ENCODE peak calls at places on chromosomes 2 and 18, in seven cellular contexts. P, H, G, Q, U, E and Y are unnamed samples.

GRCh38 chr2:77999376-77999775 is 477.2 kb upstream of the LRRTM4 start:
- DNase-seq in P (no peak), H (no peak), G (no peak), Q (no peak), U (no peak), E (no peak), Y (no peak)

GRCh38 chr2:131035826-131036231 is 57.4 kb downstream of the FAM168B start:
- DNase-seq in P (no peak), H (no peak), G (no peak), Q (no peak), U (no peak), E (peak), Y (no peak)

GRCh38 chr2:45746888-45747287 is 95.4 kb downstream of the PRKCE start:
- DNase-seq in P (no peak), H (peak), G (no peak), Q (peak), U (no peak), E (no peak), Y (no peak)

GRCh38 chr2:164840930-164841718 is 499 bp downstream of the COBLL1 start:
- DNase-seq in P (peak), H (no peak), G (peak), Q (no peak), U (peak), E (peak), Y (peak)

GRCh38 chr2:46281939-46282338 is 15.3 kb upstream of the EPAS1 start:
- DNase-seq in P (no peak), H (no peak), G (no peak), Q (no peak), U (no peak), E (no peak), Y (no peak)

GRCh38 chr2:238908960-238909951 is 61.4 kb downstream of the TWIST2 start:
- DNase-seq in P (peak), H (no peak), G (peak), Q (no peak), U (no peak), E (no peak), Y (no peak)

GRCh38 chr2:40033781-40034180 is 254.7 kb upstream of the THUMPD2 start:
- DNase-seq in P (peak), H (no peak), G (no peak), Q (no peak), U (no peak), E (no peak), Y (no peak)

GRCh38 chr2:2187196-2187595 is 143.9 kb downstream of the MYT1L start:
- DNase-seq in P (no peak), H (no peak), G (no peak), Q (no peak), U (no peak), E (no peak), Y (peak)

GRCh38 chr2:147382322-147382948 is 462.4 kb upstream of the ACVR2A start:
- DNase-seq in P (no peak), H (no peak), G (no peak), Q (no peak), U (no peak), E (no peak), Y (no peak)

GRCh38 chr2:39780825-39781600 is 2.0 kb upstream of the THUMPD2 start:
- DNase-seq in P (peak), H (no peak), G (no peak), Q (no peak), U (no peak), E (no peak), Y (no peak)

GRCh38 chr2:110655701-110656100 is 22.2 kb downstream of the BUB1 start:
- DNase-seq in P (peak), H (no peak), G (no peak), Q (peak), U (no peak), E (no peak), Y (no peak)

GRCh38 chr2:43038034-43038719 is 188.2 kb downstream of the ZFP36L2 start:
- DNase-seq in P (peak), H (no peak), G (no peak), Q (no peak), U (no peak), E (peak), Y (no peak)

GRCh38 chr18:31490387-31490786 is 7.6 kb upstream of the DSG2 start:
- DNase-seq in P (no peak), H (no peak), G (no peak), Q (no peak), U (no peak), E (no peak), Y (no peak)

GRCh38 chr2:20599001-20599600 is 51.8 kb downstream of the HS1BP3 start:
- DNase-seq in P (no peak), H (no peak), G (peak), Q (no peak), U (no peak), E (no peak), Y (peak)

GRCh38 chr18:50398947-50399346 is 24.1 kb downstream of the SKA1 start:
- DNase-seq in P (no peak), H (no peak), G (no peak), Q (no peak), U (no peak), E (no peak), Y (no peak)

GRCh38 chr2:98664323-98664722 is 55.9 kb downstream of the UNC50 start:
- DNase-seq in P (no peak), H (peak), G (no peak), Q (no peak), U (no peak), E (no peak), Y (no peak)

GRCh38 chr2:183579686-183580085 is 455.4 kb downstream of the NUP35 start:
- DNase-seq in P (peak), H (no peak), G (no peak), Q (no peak), U (no peak), E (no peak), Y (no peak)

GRCh38 chr2:127324635-127325034 is 30.7 kb upstream of the ERCC3 start:
- DNase-seq in P (peak), H (peak), G (no peak), Q (peak), U (no peak), E (no peak), Y (no peak)

GRCh38 chr18:23933407-23933806 is 81.1 kb upstream of the TTC39C start:
- DNase-seq in P (no peak), H (no peak), G (no peak), Q (no peak), U (no peak), E (no peak), Y (no peak)

GRCh38 chr2:31398881-31399280 is 15.7 kb downstream of the XDH start:
- DNase-seq in P (no peak), H (no peak), G (no peak), Q (no peak), U (no peak), E (no peak), Y (no peak)

GRCh38 chr18:45793295-45793965 is 32.0 kb upstream of the SIGLEC15 start:
- DNase-seq in P (peak), H (peak), G (no peak), Q (peak), U (no peak), E (no peak), Y (no peak)

GRCh38 chr2:63590621-63591408 is 2.1 kb downstream of the MDH1 start:
- DNase-seq in P (peak), H (no peak), G (no peak), Q (no peak), U (no peak), E (no peak), Y (no peak)

GRCh38 chr18:45836242-45837215 is 11.1 kb downstream of the SIGLEC15 start:
- DNase-seq in P (no peak), H (no peak), G (no peak), Q (no peak), U (no peak), E (no peak), Y (no peak)

GRCh38 chr2:142112648-142113278 is 18.1 kb downstream of the LRP1B start:
- DNase-seq in P (peak), H (peak), G (no peak), Q (no peak), U (no peak), E (no peak), Y (no peak)

GRCh38 chr2:133993160-133993559 is 260.7 kb upstream of the MGAT5 start:
- DNase-seq in P (no peak), H (no peak), G (peak), Q (no peak), U (no peak), E (no peak), Y (peak)

GRCh38 chr2:218658671-218659257 is 659 bp downstream of the ZNF142 start:
- DNase-seq in P (peak), H (no peak), G (no peak), Q (no peak), U (no peak), E (no peak), Y (peak)

GRCh38 chr18:24764766-24765165 is 304.3 kb downstream of the HRH4 start:
- DNase-seq in P (no peak), H (no peak), G (no peak), Q (no peak), U (no peak), E (no peak), Y (no peak)

GRCh38 chr2:233301811-233302210 is 5.8 kb upstream of the SAG start:
- DNase-seq in P (no peak), H (no peak), G (no peak), Q (no peak), U (no peak), E (no peak), Y (no peak)

GRCh38 chr18:32553174-32553573 is 82.5 kb upstream of the GAREM1 start:
- DNase-seq in P (peak), H (no peak), G (no peak), Q (no peak), U (no peak), E (no peak), Y (no peak)

GRCh38 chr18:8493141-8493540 is 116.1 kb upstream of the RAB12 start:
- DNase-seq in P (no peak), H (no peak), G (no peak), Q (no peak), U (no peak), E (peak), Y (no peak)

GRCh38 chr18:59328683-59329082 is 10.2 kb upstream of the CPLX4 start:
- DNase-seq in P (no peak), H (no peak), G (no peak), Q (no peak), U (no peak), E (no peak), Y (no peak)
- TF ChIP-seq CTCF in P (no peak), H (no peak), G (no peak), Q (no peak), U (no peak), E (no peak), Y (no peak)

DNA sequence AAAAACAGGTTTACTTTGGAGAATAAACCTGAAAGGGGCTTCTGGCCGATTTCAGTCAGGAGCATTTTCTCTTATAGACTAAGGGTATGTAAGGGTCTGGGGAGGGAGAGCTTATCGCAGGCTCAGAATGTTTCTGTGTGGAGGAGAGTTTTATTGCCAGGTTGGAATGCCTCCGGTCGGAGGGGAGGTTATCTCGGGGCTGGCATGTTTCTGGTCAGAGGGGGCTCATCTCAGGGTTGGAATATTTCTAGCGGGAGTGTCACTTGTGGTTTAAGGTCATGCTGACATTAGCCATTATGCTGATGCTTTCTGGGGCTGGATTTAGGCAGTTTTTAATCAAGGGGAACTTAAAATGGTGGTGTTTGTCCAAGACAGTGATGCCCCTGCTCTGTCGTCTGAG is 333.6 kb downstream of the METTL4 start:
- DNase-seq in P (peak), H (no peak), G (no peak), Q (no peak), U (no peak), E (no peak), Y (no peak)
- TF ChIP-seq CTCF in P (no peak), H (no peak), G (no peak), Q (no peak), U (no peak), E (no peak), Y (no peak)

DNA sequence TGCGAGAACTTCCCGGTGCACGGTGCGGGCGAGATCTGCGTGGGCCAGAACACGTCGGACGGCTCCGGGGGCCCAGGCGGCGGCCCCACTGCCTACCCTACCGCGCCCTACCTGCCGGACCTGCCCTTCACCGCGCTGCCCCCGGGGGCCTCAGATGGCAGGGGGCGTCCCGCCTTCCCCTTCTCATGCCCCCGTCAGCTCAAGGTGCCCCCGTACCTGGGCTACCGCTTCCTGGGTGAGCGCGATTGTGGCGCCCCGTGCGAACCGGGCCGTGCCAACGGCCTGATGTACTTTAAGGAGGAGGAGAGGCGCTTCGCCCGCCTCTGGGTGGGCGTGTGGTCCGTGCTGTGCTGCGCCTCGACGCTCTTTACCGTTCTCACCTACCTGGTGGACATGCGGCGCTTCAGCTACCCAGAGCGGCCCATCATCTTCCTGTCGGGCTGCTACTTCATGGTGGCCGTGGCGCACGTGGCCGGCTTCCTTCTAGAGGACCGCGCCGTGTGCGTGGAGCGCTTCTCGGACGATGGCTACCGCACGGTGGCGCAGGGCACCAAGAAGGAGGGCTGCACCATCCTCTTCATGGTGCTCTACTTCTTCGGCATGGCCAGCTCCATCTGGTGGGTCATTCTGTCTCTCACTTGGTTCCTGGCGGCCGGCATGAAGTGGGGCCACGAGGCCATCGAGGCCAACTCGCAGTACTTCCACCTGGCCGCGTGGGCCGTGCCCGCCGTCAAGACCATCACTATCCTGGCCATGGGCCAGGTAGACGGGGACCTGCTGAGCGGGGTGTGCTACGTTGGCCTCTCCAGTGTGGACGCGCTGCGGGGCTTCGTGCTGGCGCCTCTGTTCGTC is 1.7 kb downstream of the FZD7 start:
- DNase-seq in P (peak), H (peak), G (peak), Q (peak), U (peak), E (peak), Y (peak)
- TF ChIP-seq CTCF in P (peak), H (peak), G (peak), Q (peak), U (peak), E (peak), Y (peak)

GRCh38 chr2:202657876-202658275 is 23.1 kb downstream of the FAM117B start:
- DNase-seq in P (no peak), H (no peak), G (no peak), Q (no peak), U (no peak), E (no peak), Y (no peak)

GRCh38 chr2:202652119-202652518 is 17.4 kb downstream of the FAM117B start:
- DNase-seq in P (no peak), H (no peak), G (no peak), Q (no peak), U (no peak), E (no peak), Y (no peak)

GRCh38 chr2:202653890-202654289 is 19.1 kb downstream of the FAM117B start:
- DNase-seq in P (no peak), H (no peak), G (no peak), Q (no peak), U (no peak), E (no peak), Y (no peak)
- TF ChIP-seq CTCF in P (no peak), H (no peak), G (no peak), Q (no peak), U (no peak), E (no peak), Y (no peak)